ENCODE peak calls at places on chromosome 21, in four cellular contexts. Y is keratinocyte; U is naive thymus-derived CD4-positive, alpha-beta T cell; B is colonic mucosa. D is an unnamed sample.

GRCh38 chr21:29080454-29080930 is 7.0 kb upstream of the CCT8 start:
- DNase-seq in Y (no peak), B (no peak), U (peak; percentile 33), D (no peak)

GRCh38 chr21:34983680-34984086 is 65.4 kb downstream of the RUNX1 start:
- DNase-seq in U (peak; percentile 30), B (no peak), Y (no peak), D (no peak)

GRCh38 chr21:42193131-42193671 is 25.7 kb upstream of the ABCG1 start:
- DNase-seq in Y (no peak), U (peak; percentile 48), B (peak; percentile 17), D (no peak)

GRCh38 chr21:35943752-35944151 is 116.6 kb downstream of the SETD4 start:
- DNase-seq in B (no peak), Y (no peak), U (no peak), D (no peak)

GRCh38 chr21:18369115-18369514 is 34.5 kb downstream of the TMPRSS15 start:
- DNase-seq in U (no peak), Y (no peak), B (no peak), D (peak; percentile 44)

GRCh38 chr21:23452384-23453083 is 2154.7 kb downstream of the MRPL39 start:
- DNase-seq in U (no peak), B (no peak), Y (no peak), D (no peak)

GRCh38 chr21:36587388-36587787 is 107.5 kb upstream of the CLDN14 start:
- DNase-seq in Y (peak; percentile 9), B (no peak), U (no peak), D (no peak)

GRCh38 chr21:33712022-33712803 is 69.9 kb downstream of the ITSN1 start:
- DNase-seq in B (no peak), Y (no peak), U (no peak), D (no peak)

GRCh38 chr21:42731264-42732032 is 78.0 kb downstream of the PDE9A start:
- DNase-seq in U (no peak), B (peak; percentile 90), Y (no peak), D (no peak)

GRCh38 chr21:32916522-32917099 is 109.1 kb upstream of the OLIG2 start:
- DNase-seq in Y (no peak), B (no peak), U (no peak), D (no peak)

GRCh38 chr21:25568230-25568629 is 39.1 kb downstream of the MRPL39 start:
- DNase-seq in B (peak; percentile 22), Y (no peak), U (no peak), D (no peak)

GRCh38 chr21:14300074-14300473 is 82.9 kb downstream of the HSPA13 start:
- DNase-seq in Y (no peak), B (no peak), U (no peak), D (no peak)

GRCh38 chr21:35178812-35179211 is 129.7 kb upstream of the RUNX1 start:
- DNase-seq in Y (peak; percentile 88), B (no peak), U (no peak), D (no peak)

GRCh38 chr21:32459972-32460371 is 47.5 kb downstream of the EVA1C start:
- DNase-seq in B (no peak), U (no peak), Y (no peak), D (no peak)

GRCh38 chr21:33661146-33661545 is 18.8 kb downstream of the ITSN1 start:
- DNase-seq in Y (peak; percentile 41), B (no peak), U (no peak), D (no peak)

GRCh38 chr21:41141031-41141457 is 26.9 kb upstream of the BACE2 start:
- DNase-seq in Y (peak; percentile 17), B (no peak), U (no peak), D (no peak)

GRCh38 chr21:33478858-33479678 is 706 bp downstream of the TMEM50B start:
- DNase-seq in U (peak; percentile 58), Y (no peak), B (peak; percentile 47), D (no peak)

GRCh38 chr21:16302851-16303282 is 573.1 kb downstream of the USP25 start:
- DNase-seq in B (no peak), Y (no peak), U (no peak), D (no peak)

GRCh38 chr21:44619886-44620285 is 7.0 kb upstream of the KRTAP10-9 start:
- DNase-seq in B (no peak), U (no peak), Y (no peak), D (no peak)
- H3K9me3 ChIP-seq in B (no peaks in the 10 kb centered on the region), U (no peaks in the 10 kb centered on the region), Y (peaks cover 7% of the 10 kb centered on the region), D (peaks cover 13% of the 10 kb centered on the region)

GRCh38 chr21:44612669-44613229 is 870 bp downstream of the KRTAP10-8 start:
- DNase-seq in Y (no peak), B (no peak), U (no peak), D (no peak)
- H3K9me3 ChIP-seq in Y (peaks cover 7% of the 10 kb centered on the region), B (no peaks in the 10 kb centered on the region), U (no peaks in the 10 kb centered on the region), D (no peaks in the 10 kb centered on the region)

DNA sequence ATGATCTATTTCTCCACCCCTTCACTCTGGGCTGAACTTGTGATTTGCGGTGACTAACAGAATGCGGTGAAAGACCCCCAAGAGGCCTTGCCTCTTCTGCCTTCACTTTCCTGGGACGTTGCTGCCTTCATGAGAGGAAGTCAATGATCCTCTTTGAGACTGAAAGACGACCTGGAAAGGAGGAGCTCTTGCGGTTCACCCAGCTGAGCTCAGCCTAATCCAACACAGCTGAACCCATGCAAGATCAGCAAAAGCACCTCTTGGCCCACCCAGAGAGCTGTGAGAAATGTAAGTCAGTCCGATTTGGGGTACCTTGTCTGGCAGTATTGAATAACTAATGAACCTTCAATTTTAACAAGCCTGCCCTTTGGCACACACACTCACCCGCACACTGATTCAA is 767.4 kb upstream of the TPTE start:
- DNase-seq in U (no peak), Y (no peak), B (no peak), D (no peak)
- H3K9me3 ChIP-seq in U (peaks cover 3% of the 10 kb centered on the region), Y (peaks cover 22% of the 10 kb centered on the region), B (peaks cover 13% of the 10 kb centered on the region), D (no peaks in the 10 kb centered on the region)

DNA sequence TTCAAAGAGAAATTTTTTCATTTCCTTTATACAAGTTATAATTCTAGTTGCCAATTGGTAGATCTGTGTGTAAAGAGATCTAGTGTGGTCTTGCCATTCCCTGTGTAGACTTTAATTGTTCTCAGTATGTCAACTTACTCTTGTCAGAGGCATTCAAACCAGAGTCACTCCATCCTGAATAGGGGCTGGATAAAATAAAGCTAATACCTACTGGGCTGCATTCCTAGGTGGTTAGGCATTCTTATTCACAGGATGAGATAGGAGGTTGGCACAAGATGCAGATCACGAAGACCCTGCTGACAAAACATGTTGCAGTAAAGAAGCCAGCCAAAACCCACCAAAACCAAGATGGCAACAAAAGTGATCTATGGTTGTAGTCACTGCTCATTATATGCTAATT is 73.8 kb upstream of the ADAMTS5 start:
- DNase-seq in U (no peak), Y (no peak), B (no peak), D (no peak)
- H3K9me3 ChIP-seq in U (no peaks in the 10 kb centered on the region), Y (no peaks in the 10 kb centered on the region), B (no peaks in the 10 kb centered on the region), D (no peaks in the 10 kb centered on the region)

GRCh38 chr21:38818336-38818723 is 12.6 kb downstream of the ETS2 start:
- DNase-seq in Y (no peak), B (peak; percentile 28), U (no peak), D (no peak)

GRCh38 chr21:38820471-38821239 is 14.9 kb downstream of the ETS2 start:
- DNase-seq in U (no peak), B (peak; percentile 56), Y (no peak), D (no peak)

GRCh38 chr21:38817371-38818335 is 11.9 kb downstream of the ETS2 start:
- DNase-seq in B (no peak), U (no peak), Y (no peak), D (no peak)

GRCh38 chr21:38819719-38820147 is 14.0 kb downstream of the ETS2 start:
- DNase-seq in Y (no peak), B (peak; percentile 67), U (no peak), D (no peak)

DNA sequence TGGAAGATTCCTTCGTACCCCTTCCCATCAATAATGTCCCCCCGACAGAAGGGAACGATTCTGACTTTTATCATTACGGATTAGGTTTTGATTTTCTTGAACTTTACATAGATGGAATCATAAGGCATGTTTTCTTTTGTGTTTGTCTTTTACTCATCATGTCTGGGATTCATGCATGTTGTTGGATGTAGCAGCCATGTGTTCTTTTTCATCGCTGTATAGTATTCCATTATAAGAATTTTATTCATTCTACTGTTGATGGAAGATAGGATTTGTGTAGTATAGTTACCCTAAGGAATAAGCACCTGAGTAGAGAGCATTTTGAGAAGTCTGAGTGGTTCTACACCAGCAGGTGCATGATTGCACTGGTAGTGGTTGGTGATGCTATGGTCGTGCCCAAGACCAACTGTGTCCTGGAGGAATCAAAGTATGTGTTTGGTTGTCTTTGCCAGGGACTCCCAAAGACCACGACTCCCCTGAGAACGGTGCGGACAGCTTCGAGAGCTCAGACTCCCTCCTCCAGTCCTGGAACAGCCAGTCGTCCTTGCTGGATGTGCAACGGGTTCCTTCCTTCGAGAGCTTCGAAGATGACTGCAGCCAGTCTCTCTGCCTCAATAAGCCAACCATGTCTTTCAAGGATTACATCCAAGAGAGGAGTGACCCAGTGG is 13.5 kb downstream of the ETS2 start:
- DNase-seq in Y (no peak), U (no peak), B (peak; percentile 61), D (no peak)
- H3K9me3 ChIP-seq in Y (peaks cover 3% of the 10 kb centered on the region), U (no peaks in the 10 kb centered on the region), B (no peaks in the 10 kb centered on the region), D (no peaks in the 10 kb centered on the region)

GRCh38 chr21:46228345-46229051 is at the start of gene LSS:
- DNase-seq in U (peak; percentile 97), Y (peak; percentile 93), B (peak; percentile 99), D (peak; percentile 79)

GRCh38 chr21:46229133-46229922 is 754 bp upstream of the LSS start:
- DNase-seq in U (no peak), Y (no peak), B (no peak), D (no peak)

GRCh38 chr21:46226920-46227599 is 1.5 kb downstream of the LSS start:
- DNase-seq in U (no peak), B (no peak), Y (no peak), D (peak; percentile 32)

GRCh38 chr21:46227811-46228344 is 696 bp downstream of the LSS start:
- DNase-seq in B (no peak), U (peak; percentile 19), Y (no peak), D (no peak)

DNA sequence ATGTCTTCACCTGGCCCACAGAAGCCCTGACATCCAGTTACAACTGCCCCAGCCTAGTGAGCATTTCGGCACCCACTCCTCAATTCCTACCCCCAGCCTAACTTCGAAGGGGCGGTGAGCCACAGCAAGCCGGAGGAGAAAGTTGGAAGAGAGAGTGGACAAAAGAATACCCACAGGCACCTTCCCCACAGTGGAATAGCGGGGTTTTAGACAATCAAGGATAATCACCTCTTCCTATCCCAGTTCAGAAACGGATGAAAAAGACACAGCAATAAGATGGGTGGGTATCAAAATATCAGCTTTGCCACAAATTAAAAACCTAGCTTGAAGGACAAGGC is 1.3 kb upstream of the LSS start:
- DNase-seq in B (no peak), Y (no peak), U (peak; percentile 9), D (no peak)
- H3K9me3 ChIP-seq in B (no peaks in the 10 kb centered on the region), Y (no peaks in the 10 kb centered on the region), U (no peaks in the 10 kb centered on the region), D (no peaks in the 10 kb centered on the region)

DNA sequence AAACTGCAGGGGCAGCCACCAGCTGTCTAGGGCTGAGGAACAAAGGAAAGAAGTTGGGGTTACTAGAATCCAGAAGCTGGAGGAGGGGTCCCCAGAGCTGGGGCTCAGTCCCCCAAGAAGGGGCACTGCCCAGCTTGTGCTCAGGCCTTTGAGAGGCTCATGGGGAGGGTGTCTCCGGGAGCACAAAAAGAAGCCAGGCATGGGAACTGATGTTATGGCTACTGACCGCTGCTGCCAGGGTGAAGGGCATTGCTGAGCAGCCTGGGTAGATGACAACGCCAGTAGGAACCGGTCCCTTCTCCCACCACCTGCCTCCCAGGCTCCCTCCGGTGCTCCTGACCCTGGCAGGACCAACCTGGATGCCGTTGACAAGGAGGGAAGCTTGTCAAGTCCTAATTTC is 762.5 kb upstream of the TPTE start:
- DNase-seq in Y (no peak), B (no peak), U (no peak), D (no peak)
- H3K9me3 ChIP-seq in Y (peaks cover 18% of the 10 kb centered on the region), B (peaks cover 15% of the 10 kb centered on the region), U (peaks cover 5% of the 10 kb centered on the region), D (no peaks in the 10 kb centered on the region)